ENCODE peak calls at places on chromosomes 1 and 21, in six cellular contexts. One of them, this sample, is unnamed.

GRCh38 chr1:87236585-87236984 is 92.1 kb upstream of the LMO4 start:
- DNase-seq in ascending aorta: no peak
- DNase-seq in endothelial cell: no peak
- DNase-seq in fibroblast of lung: peak
- DNase-seq in mucosa of descending colon: no peak
- DNase-seq in Calu3: no peak
- DNase-seq in this sample: no peak

GRCh38 chr1:153985341-153985912 is 712 bp downstream of the RAB13 start:
- DNase-seq in ascending aorta: no peak
- DNase-seq in endothelial cell: no peak
- DNase-seq in fibroblast of lung: peak
- DNase-seq in mucosa of descending colon: no peak
- DNase-seq in Calu3: no peak
- DNase-seq in this sample: peak

GRCh38 chr1:183480971-183481431 is 8.7 kb downstream of the SMG7 start:
- DNase-seq in ascending aorta: no peak
- DNase-seq in endothelial cell: no peak
- DNase-seq in fibroblast of lung: no peak
- DNase-seq in mucosa of descending colon: no peak
- DNase-seq in Calu3: no peak
- DNase-seq in this sample: no peak

GRCh38 chr1:162699366-162699765 is 67.1 kb downstream of the DDR2 start:
- DNase-seq in ascending aorta: no peak
- DNase-seq in endothelial cell: no peak
- DNase-seq in fibroblast of lung: no peak
- DNase-seq in mucosa of descending colon: no peak
- DNase-seq in Calu3: no peak
- DNase-seq in this sample: no peak

GRCh38 chr1:167191958-167192357 is 28.7 kb upstream of the POU2F1 start:
- DNase-seq in ascending aorta: no peak
- DNase-seq in endothelial cell: no peak
- DNase-seq in fibroblast of lung: no peak
- DNase-seq in mucosa of descending colon: no peak
- DNase-seq in Calu3: no peak
- DNase-seq in this sample: no peak

GRCh38 chr1:10687782-10688408 is 108.6 kb downstream of the CASZ1 start:
- DNase-seq in ascending aorta: no peak
- DNase-seq in endothelial cell: no peak
- DNase-seq in fibroblast of lung: peak
- DNase-seq in mucosa of descending colon: no peak
- DNase-seq in Calu3: no peak
- DNase-seq in this sample: no peak

GRCh38 chr1:215523906-215524305 is 43.2 kb upstream of the KCTD3 start:
- DNase-seq in ascending aorta: no peak
- DNase-seq in endothelial cell: no peak
- DNase-seq in fibroblast of lung: peak
- DNase-seq in mucosa of descending colon: no peak
- DNase-seq in Calu3: no peak
- DNase-seq in this sample: no peak

GRCh38 chr1:7702365-7702764 is 68.7 kb upstream of the VAMP3 start:
- DNase-seq in ascending aorta: no peak
- DNase-seq in endothelial cell: no peak
- DNase-seq in fibroblast of lung: no peak
- DNase-seq in mucosa of descending colon: no peak
- DNase-seq in Calu3: no peak
- DNase-seq in this sample: no peak

GRCh38 chr1:90706437-90707362 is 10.4 kb downstream of the BARHL2 start:
- DNase-seq in ascending aorta: no peak
- DNase-seq in endothelial cell: peak
- DNase-seq in fibroblast of lung: no peak
- DNase-seq in mucosa of descending colon: no peak
- DNase-seq in Calu3: peak
- DNase-seq in this sample: peak

GRCh38 chr1:190975827-190976226 is 498.2 kb upstream of the BRINP3 start:
- DNase-seq in ascending aorta: no peak
- DNase-seq in endothelial cell: no peak
- DNase-seq in fibroblast of lung: no peak
- DNase-seq in mucosa of descending colon: no peak
- DNase-seq in Calu3: no peak
- DNase-seq in this sample: no peak

GRCh38 chr1:99424087-99424486 is 159.8 kb downstream of the PLPPR4 start:
- DNase-seq in ascending aorta: no peak
- DNase-seq in endothelial cell: no peak
- DNase-seq in fibroblast of lung: no peak
- DNase-seq in mucosa of descending colon: no peak
- DNase-seq in Calu3: no peak
- DNase-seq in this sample: no peak

GRCh38 chr1:18618546-18619466 is 11.8 kb upstream of the PAX7 start:
- DNase-seq in ascending aorta: no peak
- DNase-seq in endothelial cell: no peak
- DNase-seq in fibroblast of lung: no peak
- DNase-seq in mucosa of descending colon: no peak
- DNase-seq in Calu3: peak
- DNase-seq in this sample: peak

GRCh38 chr1:41950820-41951219 is 32.1 kb upstream of the HIVEP3 start:
- DNase-seq in ascending aorta: no peak
- DNase-seq in endothelial cell: no peak
- DNase-seq in fibroblast of lung: no peak
- DNase-seq in mucosa of descending colon: no peak
- DNase-seq in Calu3: no peak
- DNase-seq in this sample: peak

GRCh38 chr1:198295186-198295585 is 138.4 kb downstream of the NEK7 start:
- DNase-seq in ascending aorta: no peak
- DNase-seq in endothelial cell: no peak
- DNase-seq in fibroblast of lung: no peak
- DNase-seq in mucosa of descending colon: no peak
- DNase-seq in Calu3: no peak
- DNase-seq in this sample: no peak

GRCh38 chr1:214331180-214331579 is 50.2 kb downstream of the SMYD2 start:
- DNase-seq in ascending aorta: no peak
- DNase-seq in endothelial cell: no peak
- DNase-seq in fibroblast of lung: no peak
- DNase-seq in mucosa of descending colon: no peak
- DNase-seq in Calu3: no peak
- DNase-seq in this sample: no peak

GRCh38 chr1:82318265-82318664 is 517.5 kb downstream of the ADGRL2 start:
- DNase-seq in ascending aorta: no peak
- DNase-seq in endothelial cell: no peak
- DNase-seq in fibroblast of lung: peak
- DNase-seq in mucosa of descending colon: no peak
- DNase-seq in Calu3: no peak
- DNase-seq in this sample: no peak

GRCh38 chr21:34510148-34511142 is 1.6 kb downstream of the KCNE1 start:
- DNase-seq in ascending aorta: peak
- DNase-seq in endothelial cell: peak
- DNase-seq in fibroblast of lung: peak
- DNase-seq in mucosa of descending colon: peak
- DNase-seq in Calu3: peak
- DNase-seq in this sample: peak

GRCh38 chr1:226939439-226940028 is 560 bp upstream of the COQ8A start:
- DNase-seq in ascending aorta: no peak
- DNase-seq in endothelial cell: peak
- DNase-seq in fibroblast of lung: no peak
- DNase-seq in mucosa of descending colon: no peak
- DNase-seq in Calu3: peak
- DNase-seq in this sample: peak

GRCh38 chr1:25748531-25749205 is 51.3 kb upstream of the SELENON start:
- DNase-seq in ascending aorta: no peak
- DNase-seq in endothelial cell: no peak
- DNase-seq in fibroblast of lung: no peak
- DNase-seq in mucosa of descending colon: no peak
- DNase-seq in Calu3: no peak
- DNase-seq in this sample: no peak

GRCh38 chr1:229989591-229990248 is 77.3 kb upstream of the GALNT2 start:
- DNase-seq in ascending aorta: no peak
- DNase-seq in endothelial cell: no peak
- DNase-seq in fibroblast of lung: no peak
- DNase-seq in mucosa of descending colon: no peak
- DNase-seq in Calu3: no peak
- DNase-seq in this sample: no peak

GRCh38 chr1:15345711-15346355 is 63.9 kb upstream of the EFHD2 start:
- DNase-seq in ascending aorta: peak
- DNase-seq in endothelial cell: no peak
- DNase-seq in fibroblast of lung: no peak
- DNase-seq in mucosa of descending colon: peak
- DNase-seq in Calu3: no peak
- DNase-seq in this sample: peak

GRCh38 chr1:24107462-24108225 is 4.3 kb downstream of the MYOM3 start:
- DNase-seq in ascending aorta: no peak
- DNase-seq in endothelial cell: no peak
- DNase-seq in fibroblast of lung: peak
- DNase-seq in mucosa of descending colon: peak
- DNase-seq in Calu3: no peak
- DNase-seq in this sample: no peak

GRCh38 chr1:156859523-156860112 is 701 bp upstream of the INSRR start:
- DNase-seq in ascending aorta: no peak
- DNase-seq in endothelial cell: no peak
- DNase-seq in fibroblast of lung: peak
- DNase-seq in mucosa of descending colon: no peak
- DNase-seq in Calu3: peak
- DNase-seq in this sample: peak

GRCh38 chr1:173476197-173476663 is 905 bp upstream of the PRDX6 start:
- DNase-seq in ascending aorta: no peak
- DNase-seq in endothelial cell: no peak
- DNase-seq in fibroblast of lung: no peak
- DNase-seq in mucosa of descending colon: no peak
- DNase-seq in Calu3: no peak
- DNase-seq in this sample: peak

GRCh38 chr1:98766241-98766640 is 104.7 kb downstream of the SNX7 start:
- DNase-seq in ascending aorta: no peak
- DNase-seq in endothelial cell: no peak
- DNase-seq in fibroblast of lung: no peak
- DNase-seq in mucosa of descending colon: no peak
- DNase-seq in Calu3: no peak
- DNase-seq in this sample: no peak

GRCh38 chr1:81414417-81415087 is 386.2 kb upstream of the ADGRL2 start:
- DNase-seq in ascending aorta: no peak
- DNase-seq in endothelial cell: peak
- DNase-seq in fibroblast of lung: peak
- DNase-seq in mucosa of descending colon: peak
- DNase-seq in Calu3: peak
- DNase-seq in this sample: peak

GRCh38 chr1:27592191-27592590 is 11.8 kb downstream of the AHDC1 start:
- DNase-seq in ascending aorta: no peak
- DNase-seq in endothelial cell: no peak
- DNase-seq in fibroblast of lung: no peak
- DNase-seq in mucosa of descending colon: no peak
- DNase-seq in Calu3: no peak
- DNase-seq in this sample: no peak

GRCh38 chr1:172429324-172430127 is 9.0 kb downstream of the C1orf105 start:
- DNase-seq in ascending aorta: no peak
- DNase-seq in endothelial cell: peak
- DNase-seq in fibroblast of lung: peak
- DNase-seq in mucosa of descending colon: no peak
- DNase-seq in Calu3: peak
- DNase-seq in this sample: peak

GRCh38 chr1:1013105-1013921 is at the start of gene ISG15:
- DNase-seq in ascending aorta: peak
- DNase-seq in endothelial cell: peak
- DNase-seq in fibroblast of lung: peak
- DNase-seq in mucosa of descending colon: peak
- DNase-seq in Calu3: peak
- DNase-seq in this sample: peak

GRCh38 chr1:20325407-20325737 is 34.7 kb downstream of the VWA5B1 start:
- DNase-seq in ascending aorta: no peak
- DNase-seq in endothelial cell: no peak
- DNase-seq in fibroblast of lung: peak
- DNase-seq in mucosa of descending colon: no peak
- DNase-seq in Calu3: no peak
- DNase-seq in this sample: no peak

GRCh38 chr1:20328201-20328600 is 37.5 kb downstream of the VWA5B1 start:
- DNase-seq in ascending aorta: no peak
- DNase-seq in endothelial cell: no peak
- DNase-seq in fibroblast of lung: no peak
- DNase-seq in mucosa of descending colon: no peak
- DNase-seq in Calu3: no peak
- DNase-seq in this sample: no peak

GRCh38 chr1:20325844-20326323 is 35.2 kb downstream of the VWA5B1 start:
- DNase-seq in ascending aorta: no peak
- DNase-seq in endothelial cell: no peak
- DNase-seq in fibroblast of lung: peak
- DNase-seq in mucosa of descending colon: no peak
- DNase-seq in Calu3: no peak
- DNase-seq in this sample: no peak

GRCh38 chr1:20327467-20327866 is 36.8 kb downstream of the VWA5B1 start:
- DNase-seq in ascending aorta: no peak
- DNase-seq in endothelial cell: no peak
- DNase-seq in fibroblast of lung: no peak
- DNase-seq in mucosa of descending colon: no peak
- DNase-seq in Calu3: no peak
- DNase-seq in this sample: no peak

GRCh38 chr1:20329793-20330542 is 39.3 kb downstream of the VWA5B1 start:
- DNase-seq in ascending aorta: no peak
- DNase-seq in endothelial cell: no peak
- DNase-seq in fibroblast of lung: no peak
- DNase-seq in mucosa of descending colon: no peak
- DNase-seq in Calu3: peak
- DNase-seq in this sample: no peak
- TF ChIP-seq CTCF in ascending aorta: no peak
- TF ChIP-seq CTCF in endothelial cell: peak
- TF ChIP-seq CTCF in fibroblast of lung: peak
- TF ChIP-seq CTCF in mucosa of descending colon: no peak
- TF ChIP-seq CTCF in Calu3: no peak
- TF ChIP-seq CTCF in this sample: no peak

GRCh38 chr1:228457396-228458176 is 29.6 kb upstream of the RNF187 start:
- DNase-seq in ascending aorta: peak
- DNase-seq in endothelial cell: peak
- DNase-seq in fibroblast of lung: peak
- DNase-seq in mucosa of descending colon: peak
- DNase-seq in Calu3: peak
- DNase-seq in this sample: peak
- TF ChIP-seq CTCF in ascending aorta: peak
- TF ChIP-seq CTCF in endothelial cell: peak
- TF ChIP-seq CTCF in fibroblast of lung: peak
- TF ChIP-seq CTCF in mucosa of descending colon: no peak
- TF ChIP-seq CTCF in Calu3: peak
- TF ChIP-seq CTCF in this sample: peak

GRCh38 chr1:225655509-225656258 is 2.8 kb upstream of the ENAH start:
- DNase-seq in ascending aorta: no peak
- DNase-seq in endothelial cell: no peak
- DNase-seq in fibroblast of lung: peak
- DNase-seq in mucosa of descending colon: no peak
- DNase-seq in Calu3: peak
- DNase-seq in this sample: peak
- TF ChIP-seq CTCF in ascending aorta: no peak
- TF ChIP-seq CTCF in endothelial cell: peak
- TF ChIP-seq CTCF in fibroblast of lung: no peak
- TF ChIP-seq CTCF in mucosa of descending colon: no peak
- TF ChIP-seq CTCF in Calu3: no peak
- TF ChIP-seq CTCF in this sample: no peak

DNA sequence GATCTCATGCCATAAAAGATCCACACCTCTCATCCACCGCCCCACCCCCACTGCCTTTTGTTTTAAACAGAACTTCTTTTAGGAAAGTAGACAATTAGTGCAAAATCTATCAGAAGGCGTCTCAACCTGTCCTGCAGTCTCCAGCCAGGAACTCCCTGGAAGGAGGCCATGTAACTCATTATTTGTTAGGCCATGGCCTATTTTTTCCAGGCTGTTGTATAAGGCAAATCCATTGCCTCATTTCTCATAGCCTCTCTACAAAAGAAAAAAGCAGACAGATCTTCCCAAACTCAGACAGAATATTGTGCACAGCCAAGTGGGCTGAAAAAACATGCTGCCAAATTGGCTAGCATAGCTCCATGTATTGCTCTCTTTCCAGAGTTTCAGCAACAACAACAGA is 770.7 kb upstream of the CXADR start:
- DNase-seq in ascending aorta: no peak
- DNase-seq in endothelial cell: no peak
- DNase-seq in fibroblast of lung: no peak
- DNase-seq in mucosa of descending colon: no peak
- DNase-seq in Calu3: no peak
- DNase-seq in this sample: no peak
- TF ChIP-seq CTCF in ascending aorta: no peak
- TF ChIP-seq CTCF in endothelial cell: no peak
- TF ChIP-seq CTCF in fibroblast of lung: no peak
- TF ChIP-seq CTCF in mucosa of descending colon: no peak
- TF ChIP-seq CTCF in Calu3: no peak
- TF ChIP-seq CTCF in this sample: no peak